ENCODE peak calls at places on chromosome 6, in eight cellular contexts. One of them, this sample, is unnamed.

GRCh38 chr6:131754088-131754487 is 43.3 kb upstream of the CTAGE9 start:
- DNase-seq in hepatic stellate cell: no peak
- DNase-seq in LHCN-M2: peak
- DNase-seq in naive thymus-derived CD8-positive, alpha-beta T cell: no peak
- DNase-seq in body of pancreas: no peak
- DNase-seq in cardiac fibroblast: no peak
- DNase-seq in progenitor cell of endocrine pancreas: no peak
- DNase-seq in CD4-positive, CD25-positive, alpha-beta regulatory T cell: no peak
- DNase-seq in this sample: no peak

GRCh38 chr6:107132330-107132954 is 17.1 kb upstream of the BEND3 start:
- DNase-seq in hepatic stellate cell: no peak
- DNase-seq in LHCN-M2: peak
- DNase-seq in naive thymus-derived CD8-positive, alpha-beta T cell: peak
- DNase-seq in body of pancreas: no peak
- DNase-seq in cardiac fibroblast: peak
- DNase-seq in progenitor cell of endocrine pancreas: no peak
- DNase-seq in CD4-positive, CD25-positive, alpha-beta regulatory T cell: peak
- DNase-seq in this sample: no peak

GRCh38 chr6:162621246-162621645 is 106.3 kb downstream of the PRKN start:
- DNase-seq in hepatic stellate cell: no peak
- DNase-seq in LHCN-M2: peak
- DNase-seq in naive thymus-derived CD8-positive, alpha-beta T cell: no peak
- DNase-seq in body of pancreas: no peak
- DNase-seq in cardiac fibroblast: peak
- DNase-seq in progenitor cell of endocrine pancreas: no peak
- DNase-seq in CD4-positive, CD25-positive, alpha-beta regulatory T cell: no peak
- DNase-seq in this sample: no peak

GRCh38 chr6:106908386-106908840 is 66.1 kb downstream of the CD24 start:
- DNase-seq in hepatic stellate cell: no peak
- DNase-seq in LHCN-M2: no peak
- DNase-seq in naive thymus-derived CD8-positive, alpha-beta T cell: no peak
- DNase-seq in body of pancreas: no peak
- DNase-seq in cardiac fibroblast: no peak
- DNase-seq in progenitor cell of endocrine pancreas: no peak
- DNase-seq in CD4-positive, CD25-positive, alpha-beta regulatory T cell: no peak
- DNase-seq in this sample: no peak

GRCh38 chr6:157323924-157324276 is 581 bp upstream of the TMEM242 start:
- DNase-seq in hepatic stellate cell: peak
- DNase-seq in LHCN-M2: peak
- DNase-seq in naive thymus-derived CD8-positive, alpha-beta T cell: no peak
- DNase-seq in body of pancreas: peak
- DNase-seq in cardiac fibroblast: peak
- DNase-seq in progenitor cell of endocrine pancreas: peak
- DNase-seq in CD4-positive, CD25-positive, alpha-beta regulatory T cell: peak
- DNase-seq in this sample: peak

GRCh38 chr6:21395121-21395520 is 198.4 kb upstream of the SOX4 start:
- DNase-seq in hepatic stellate cell: no peak
- DNase-seq in LHCN-M2: no peak
- DNase-seq in naive thymus-derived CD8-positive, alpha-beta T cell: no peak
- DNase-seq in body of pancreas: peak
- DNase-seq in cardiac fibroblast: peak
- DNase-seq in progenitor cell of endocrine pancreas: no peak
- DNase-seq in CD4-positive, CD25-positive, alpha-beta regulatory T cell: no peak
- DNase-seq in this sample: no peak

GRCh38 chr6:111238464-111239119 is 151.3 kb downstream of the SLC16A10 start:
- DNase-seq in hepatic stellate cell: no peak
- DNase-seq in LHCN-M2: peak
- DNase-seq in naive thymus-derived CD8-positive, alpha-beta T cell: no peak
- DNase-seq in body of pancreas: no peak
- DNase-seq in cardiac fibroblast: no peak
- DNase-seq in progenitor cell of endocrine pancreas: no peak
- DNase-seq in CD4-positive, CD25-positive, alpha-beta regulatory T cell: no peak
- DNase-seq in this sample: no peak

GRCh38 chr6:112480551-112480950 is 133.4 kb downstream of the RFPL4B start:
- DNase-seq in hepatic stellate cell: no peak
- DNase-seq in LHCN-M2: peak
- DNase-seq in naive thymus-derived CD8-positive, alpha-beta T cell: no peak
- DNase-seq in body of pancreas: no peak
- DNase-seq in cardiac fibroblast: peak
- DNase-seq in progenitor cell of endocrine pancreas: no peak
- DNase-seq in CD4-positive, CD25-positive, alpha-beta regulatory T cell: no peak
- DNase-seq in this sample: no peak

GRCh38 chr6:139325686-139326085 is 33.9 kb upstream of the TXLNB start:
- DNase-seq in hepatic stellate cell: no peak
- DNase-seq in LHCN-M2: no peak
- DNase-seq in naive thymus-derived CD8-positive, alpha-beta T cell: no peak
- DNase-seq in body of pancreas: no peak
- DNase-seq in cardiac fibroblast: no peak
- DNase-seq in progenitor cell of endocrine pancreas: no peak
- DNase-seq in CD4-positive, CD25-positive, alpha-beta regulatory T cell: no peak
- DNase-seq in this sample: no peak

GRCh38 chr6:166999845-167000253 is 652 bp downstream of the CEP43 start:
- DNase-seq in hepatic stellate cell: no peak
- DNase-seq in LHCN-M2: peak
- DNase-seq in naive thymus-derived CD8-positive, alpha-beta T cell: no peak
- DNase-seq in body of pancreas: peak
- DNase-seq in cardiac fibroblast: peak
- DNase-seq in progenitor cell of endocrine pancreas: no peak
- DNase-seq in CD4-positive, CD25-positive, alpha-beta regulatory T cell: peak
- DNase-seq in this sample: peak

GRCh38 chr6:133817460-133818047 is 71.4 kb upstream of the TCF21 start:
- DNase-seq in hepatic stellate cell: no peak
- DNase-seq in LHCN-M2: no peak
- DNase-seq in naive thymus-derived CD8-positive, alpha-beta T cell: no peak
- DNase-seq in body of pancreas: no peak
- DNase-seq in cardiac fibroblast: no peak
- DNase-seq in progenitor cell of endocrine pancreas: peak
- DNase-seq in CD4-positive, CD25-positive, alpha-beta regulatory T cell: no peak
- DNase-seq in this sample: no peak

This sample was measured in ascending aorta.